ENCODE peak calls at places on chromosomes 7 and 10, in ten cellular contexts. H is transverse colon, F is neural progenitor cell, J is K562, A is IMR-90, K is mammary epithelial cell, D is heart left ventricle, X is endothelial cell of umbilical vein, M is heart right ventricle, O is osteoblast. W is an unnamed sample. For H3K4me1 and H3K9me3, the result is how much of the 10 kb centered on the place peaks cover.

GRCh38 chr10:99555371-99556224 is 22.9 kb downstream of the NKX2-3 start:
- DNase-seq in D (no peak), J (no peak), A (no peak), K (peak), F (no peak), H (no peak), X (no peak), M (no peak), O (no peak), W (no peak)

GRCh38 chr10:22597142-22597541 is 117.2 kb downstream of the PIP4K2A start:
- DNase-seq in J (no peak), A (peak), M (no peak), X (no peak), H (peak), O (peak), F (no peak), D (no peak), K (no peak), W (no peak)

GRCh38 chr7:157978766-157979165 is 608.9 kb downstream of the PTPRN2 start:
- DNase-seq in M (no peak), J (no peak), X (no peak), D (no peak), H (no peak), K (no peak), F (no peak), O (peak), A (no peak), W (no peak)

GRCh38 chr7:149568218-149568617 is 70.6 kb upstream of the ZNF746 start:
- DNase-seq in M (no peak), K (no peak), J (no peak), X (no peak), H (no peak), A (no peak), O (no peak), D (no peak), F (no peak), W (no peak)

GRCh38 chr10:71965623-71966022 is 1.4 kb downstream of the CHST3 start:
- DNase-seq in O (no peak), D (no peak), J (no peak), F (no peak), M (no peak), H (no peak), A (no peak), X (no peak), K (no peak), W (no peak)

GRCh38 chr7:30979027-30979426 is 15.3 kb downstream of the GHRHR start:
- DNase-seq in F (no peak), X (no peak), H (no peak), D (no peak), K (no peak), A (no peak), O (peak), M (no peak), J (no peak), W (no peak)

GRCh38 chr10:123882177-123882576 is 9.4 kb downstream of the CPXM2 start:
- DNase-seq in H (no peak), D (no peak), K (no peak), J (no peak), F (no peak), X (no peak), O (peak), A (no peak), M (no peak), W (no peak)

GRCh38 chr10:15254808-15255655 is 86.5 kb upstream of the NMT2 start:
- DNase-seq in F (no peak), X (no peak), A (no peak), O (no peak), J (peak), K (no peak), M (peak), D (peak), H (no peak), W (no peak)

GRCh38 chr7:127047521-127047920 is 205.2 kb downstream of the GRM8 start:
- DNase-seq in A (no peak), X (no peak), D (no peak), M (no peak), H (no peak), F (no peak), O (no peak), K (no peak), J (no peak), W (no peak)

GRCh38 chr7:123809471-123809870 is 35.5 kb upstream of the HYAL4 start:
- DNase-seq in X (no peak), D (no peak), K (no peak), F (no peak), M (no peak), O (no peak), J (no peak), H (no peak), A (no peak), W (no peak)

GRCh38 chr10:92760609-92761008 is 70.9 kb downstream of the HHEX start:
- DNase-seq in F (no peak), O (no peak), K (no peak), M (no peak), J (peak), D (no peak), X (peak), H (no peak), A (peak), W (no peak)

GRCh38 chr7:107501593-107501992 is 31.7 kb downstream of the GPR22 start:
- DNase-seq in A (peak), O (peak), D (no peak), J (peak), X (peak), F (peak), K (peak), H (peak), M (no peak), W (no peak)

GRCh38 chr7:76372984-76373833 is 14.4 kb upstream of the YWHAG start:
- DNase-seq in F (no peak), X (peak), D (no peak), K (peak), H (no peak), J (peak), A (peak), M (no peak), O (peak), W (no peak)

GRCh38 chr7:63925626-63926460 is 72.8 kb upstream of the ZNF722 start:
- DNase-seq in O (no peak), D (peak), X (no peak), F (no peak), A (no peak), M (peak), H (peak), K (peak), J (peak), W (peak)

GRCh38 chr10:99779335-99779734 is 3.1 kb upstream of the ABCC2 start:
- DNase-seq in H (no peak), D (no peak), A (peak), F (no peak), K (peak), X (peak), O (no peak), J (no peak), M (no peak), W (no peak)

GRCh38 chr7:92717601-92717981 is 118.8 kb downstream of the CDK6 start:
- DNase-seq in J (no peak), K (peak), D (no peak), O (no peak), A (peak), X (no peak), F (no peak), H (no peak), M (no peak), W (no peak)

GRCh38 chr7:49038821-49039358 is 114.5 kb downstream of the CDC14C start:
- DNase-seq in K (no peak), A (no peak), X (no peak), J (no peak), D (no peak), H (no peak), O (no peak), M (no peak), F (no peak), W (no peak)

GRCh38 chr10:114103286-114103685 is 59.6 kb downstream of the ADRB1 start:
- DNase-seq in F (peak), J (peak), O (peak), K (peak), M (no peak), D (no peak), A (peak), X (peak), H (no peak), W (no peak)

GRCh38 chr7:117395743-117396142 is 31.6 kb downstream of the ASZ1 start:
- DNase-seq in D (no peak), O (no peak), H (no peak), J (no peak), X (no peak), A (peak), F (peak), M (no peak), K (no peak), W (no peak)
- H3K4me1 ChIP-seq in D (under half), O (under half), H (under half), J (under half), X (under half), A (under half), F (under half), M (under half), K (under half), W (under half)

GRCh38 chr7:26122745-26123144 is 29.3 kb upstream of the NFE2L3 start:
- DNase-seq in X (no peak), F (no peak), K (no peak), O (no peak), A (no peak), J (no peak), M (no peak), H (no peak), D (no peak), W (no peak)

GRCh38 chr7:26131056-26131589 is 20.9 kb upstream of the NFE2L3 start:
- DNase-seq in F (no peak), M (no peak), H (no peak), K (no peak), A (no peak), D (no peak), J (no peak), X (no peak), O (no peak), W (no peak)

GRCh38 chr7:26127411-26127810 is 24.6 kb upstream of the NFE2L3 start:
- DNase-seq in X (no peak), O (no peak), A (no peak), J (no peak), D (no peak), K (no peak), H (no peak), M (no peak), F (no peak), W (no peak)
- H3K9me3 ChIP-seq in X (under half), O (under half), A (under half), J (under half), D (under half), K (under half), H (under half), M (under half), F (under half), W (under half)

GRCh38 chr7:1863091-1863900 is 193.2 kb downstream of the ELFN1 start:
- DNase-seq in D (no peak), O (no peak), J (no peak), M (no peak), H (no peak), X (no peak), F (no peak), K (no peak), A (no peak), W (no peak)
- H3K4me3 ChIP-seq in D (no peak), O (no peak), J (no peak), M (no peak), H (no peak), X (no peak), F (no peak), K (no peak), A (no peak), W (no peak)

GRCh38 chr10:96339383-96339782 is 19.4 kb downstream of the OPALIN start:
- DNase-seq in F (no peak), A (no peak), M (no peak), K (no peak), J (no peak), H (no peak), O (no peak), X (no peak), D (no peak), W (no peak)
- H3K4me1 ChIP-seq in F (under half), A (under half), M (under half), K (under half), J (under half), H (under half), O (under half), X (under half), D (under half), W (under half)

W was measured in lung.